ENCODE peak calls at places on chromosome 2, in ten cellular contexts. J is astrocyte of the spinal cord; Y is fibroblast of pulmonary artery; G is A549; Q is stomach; U is kidney epithelial cell; V is GM06990; W is CD8-positive, alpha-beta T cell; A is fibroblast of the aortic adventitia; F is foreskin fibroblast. Z is an unnamed sample.

GRCh38 chr2:174535083-174535482 is 48.3 kb upstream of the GPR155 start:
- DNase-seq in J (no peak), Y (no peak), G (no peak), Q (no peak), U (no peak), V (no peak), W (no peak), A (no peak), F (no peak), Z (no peak)

GRCh38 chr2:30721241-30721640 is 86.0 kb downstream of the CAPN13 start:
- DNase-seq in J (no peak), Y (no peak), G (no peak), Q (peak; percentile 18), U (no peak), V (no peak), W (no peak), A (no peak), F (no peak), Z (no peak)

GRCh38 chr2:64250751-64251405 is 106.7 kb upstream of the PELI1 start:
- DNase-seq in J (no peak), Y (no peak), G (no peak), Q (no peak), U (no peak), V (no peak), W (no peak), A (no peak), F (no peak), Z (no peak)

GRCh38 chr2:100981011-100981410 is 21.1 kb upstream of the RPL31 start:
- DNase-seq in J (no peak), Y (no peak), G (no peak), Q (no peak), U (no peak), V (no peak), W (no peak), A (no peak), F (no peak), Z (no peak)

GRCh38 chr2:222623756-222624309 is 32.1 kb downstream of the FARSB start:
- DNase-seq in J (no peak), Y (no peak), G (no peak), Q (no peak), U (no peak), V (no peak), W (no peak), A (no peak), F (no peak), Z (no peak)

GRCh38 chr2:43024515-43024962 is 201.9 kb downstream of the ZFP36L2 start:
- DNase-seq in J (peak; percentile 60), Y (peak; percentile 66), G (peak; percentile 78), Q (peak; percentile 76), U (no peak), V (no peak), W (peak; percentile 38), A (peak; percentile 57), F (peak; percentile 45), Z (peak; percentile 64)

GRCh38 chr2:3377279-3377611 is 373 bp downstream of the EIPR1 start:
- DNase-seq in J (peak; percentile 54), Y (peak; percentile 55), G (peak; percentile 73), Q (no peak), U (peak; percentile 9), V (no peak), W (peak; percentile 24), A (peak; percentile 44), F (peak; percentile 22), Z (peak; percentile 58)

GRCh38 chr2:46655551-46656436 is 176.4 kb downstream of the TMEM247 start:
- DNase-seq in J (no peak), Y (peak; percentile 68), G (no peak), Q (no peak), U (no peak), V (no peak), W (no peak), A (peak; percentile 93), F (peak; percentile 51), Z (peak; percentile 86)

GRCh38 chr2:157466764-157467163 is 22.9 kb upstream of the CYTIP start:
- DNase-seq in J (no peak), Y (no peak), G (no peak), Q (no peak), U (no peak), V (no peak), W (no peak), A (no peak), F (no peak), Z (no peak)

GRCh38 chr2:157473585-157473984 is 29.7 kb upstream of the CYTIP start:
- DNase-seq in J (no peak), Y (no peak), G (no peak), Q (no peak), U (no peak), V (no peak), W (no peak), A (no peak), F (no peak), Z (peak; percentile 14)

GRCh38 chr2:157471078-157471477 is 27.2 kb upstream of the CYTIP start:
- DNase-seq in J (no peak), Y (no peak), G (no peak), Q (no peak), U (no peak), V (no peak), W (no peak), A (no peak), F (no peak), Z (no peak)

GRCh38 chr2:157468931-157469708 is 25.2 kb upstream of the CYTIP start:
- DNase-seq in J (peak; percentile 58), Y (peak; percentile 62), G (no peak), Q (no peak), U (no peak), V (peak; percentile 58), W (no peak), A (peak; percentile 35), F (peak; percentile 26), Z (peak; percentile 69)

GRCh38 chr2:157470321-157470720 is 26.4 kb upstream of the CYTIP start:
- DNase-seq in J (no peak), Y (no peak), G (no peak), Q (no peak), U (no peak), V (peak; percentile 52), W (no peak), A (no peak), F (no peak), Z (no peak)
- H3K4me3 ChIP-seq in J (no peak overlapping the region), Y (no peak overlapping the region), G (no peak overlapping the region), Q (no peak overlapping the region), U (no peak overlapping the region), V (peak overlapping the region; percentile 39), W (no peak overlapping the region), A (no peak overlapping the region), F (no peak overlapping the region), Z (no peak overlapping the region)

GRCh38 chr2:94875820-94876522 is 4.7 kb downstream of the TEKT4 start:
- DNase-seq in J (no peak), Y (no peak), G (no peak), Q (no peak), U (no peak), V (no peak), W (no peak), A (no peak), F (no peak), Z (no peak)

GRCh38 chr2:94873362-94874276 is 2.4 kb downstream of the TEKT4 start:
- DNase-seq in J (no peak), Y (no peak), G (no peak), Q (no peak), U (no peak), V (no peak), W (no peak), A (no peak), F (no peak), Z (no peak)

GRCh38 chr2:94872676-94873361 is 1.6 kb downstream of the TEKT4 start:
- DNase-seq in J (no peak), Y (no peak), G (no peak), Q (no peak), U (no peak), V (no peak), W (no peak), A (no peak), F (no peak), Z (no peak)

GRCh38 chr2:94875064-94875819 is 4.0 kb downstream of the TEKT4 start:
- DNase-seq in J (no peak), Y (no peak), G (no peak), Q (no peak), U (no peak), V (no peak), W (no peak), A (no peak), F (no peak), Z (no peak)

DNA sequence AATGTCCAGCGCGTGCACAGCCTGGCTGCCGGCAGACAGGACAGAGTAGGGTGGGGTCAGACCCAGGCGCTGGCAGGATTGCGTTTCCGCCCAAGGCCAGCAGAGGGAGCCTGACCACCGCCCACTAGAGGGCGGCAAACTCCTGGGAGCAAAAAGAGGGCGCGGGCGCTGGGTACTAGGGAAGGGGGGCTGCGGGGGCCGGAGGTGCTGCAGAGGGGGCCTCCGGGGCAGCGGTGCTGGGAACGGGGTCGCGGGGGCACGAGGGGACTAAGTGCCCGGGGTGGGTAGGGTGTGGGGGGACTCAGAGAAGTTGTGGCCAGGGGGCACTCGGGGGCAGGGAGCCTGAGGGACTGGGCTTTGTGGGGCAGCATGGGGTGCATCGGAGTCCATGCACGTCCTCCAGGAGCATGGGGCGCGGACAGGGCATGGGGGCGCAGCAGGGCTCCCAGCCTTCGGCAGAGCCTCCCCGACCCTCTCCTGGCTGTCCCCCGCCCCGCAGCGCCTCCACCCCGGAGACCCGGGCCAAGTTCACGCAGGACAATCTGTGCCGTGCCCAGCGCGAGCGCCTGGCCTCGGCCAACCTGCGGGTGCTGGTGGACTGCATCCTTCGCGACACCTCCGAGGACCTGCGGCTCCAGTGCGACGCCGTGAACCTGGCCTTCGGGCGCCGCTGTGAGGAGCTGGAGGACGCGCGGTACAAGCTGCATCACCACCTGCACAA is 3.2 kb downstream of the TEKT4 start:
- DNase-seq in J (no peak), Y (peak; percentile 6), G (peak; percentile 69), Q (peak; percentile 56), U (no peak), V (peak; percentile 56), W (peak; percentile 55), A (peak; percentile 4), F (peak; percentile 1), Z (peak; percentile 26)
- TF ChIP-seq CTCF in J (peak; percentile 76), Y (peak; percentile 55), G (peak; percentile 93), Q (peak; percentile 85), U (peak; percentile 100), V (peak; percentile 100), W (peak; percentile 67), A (peak; percentile 82), F (peak; percentile 87), Z (peak; percentile 77)

GRCh38 chr2:150476809-150477302 is 10.6 kb downstream of the RND3 start:
- DNase-seq in J (peak; percentile 36), Y (no peak), G (no peak), Q (no peak), U (no peak), V (no peak), W (no peak), A (peak; percentile 33), F (no peak), Z (no peak)
- H3K4me3 ChIP-seq in J (no peak overlapping the region), Y (no peak overlapping the region), G (peak overlapping the region; percentile 8), Q (no peak overlapping the region), U (no peak overlapping the region), V (no peak overlapping the region), W (no peak overlapping the region), A (no peak overlapping the region), F (peak overlapping the region; percentile 42), Z (no peak overlapping the region)

DNA sequence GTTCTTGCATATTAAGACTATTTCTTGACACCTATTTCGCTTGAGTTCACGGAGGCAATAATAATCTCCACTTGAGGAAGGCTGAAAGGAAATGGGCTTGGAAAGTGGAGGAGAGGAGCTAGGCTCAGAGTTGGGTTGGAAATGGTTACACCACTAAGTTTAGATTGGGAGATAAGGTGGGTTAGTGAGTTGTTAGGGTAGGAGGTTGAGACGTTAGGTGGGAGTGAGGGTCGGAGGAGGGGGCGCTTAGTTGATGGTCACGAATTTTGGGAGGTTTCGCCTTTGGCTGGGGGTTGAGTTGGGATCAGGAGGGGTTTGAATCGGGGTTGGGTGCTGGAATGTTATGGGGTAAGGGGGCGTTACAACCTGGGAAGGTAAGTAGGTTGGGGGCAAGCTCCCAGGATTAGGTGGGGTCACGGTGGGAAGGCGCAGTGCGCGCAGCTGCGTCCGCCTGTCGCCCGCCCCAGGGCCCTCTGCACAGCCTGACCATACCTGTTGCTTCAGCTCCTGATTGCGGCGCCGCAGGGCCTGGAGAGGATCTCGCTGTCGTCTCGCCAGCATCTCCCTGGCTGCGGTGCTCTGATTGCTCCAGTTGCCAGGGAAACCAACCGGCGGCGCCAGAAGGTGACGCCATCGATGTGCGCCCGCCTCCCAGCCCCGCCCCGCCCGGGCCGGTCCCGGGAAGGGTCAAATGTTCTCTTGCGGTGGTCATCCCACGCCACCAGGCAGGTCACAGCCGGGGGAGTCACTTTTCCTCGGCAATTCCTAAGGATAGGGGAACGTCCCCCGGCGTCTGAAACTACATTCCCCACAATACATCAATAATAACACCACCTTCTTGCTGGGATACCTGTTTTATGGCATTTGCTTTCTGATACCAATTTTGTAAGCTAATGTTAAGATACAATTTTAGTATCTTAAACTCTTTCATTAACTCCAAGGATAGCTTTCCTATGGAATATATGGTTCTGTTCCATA is at the start of gene NPHP1:
- DNase-seq in J (peak; percentile 81), Y (peak; percentile 86), G (peak; percentile 82), Q (peak; percentile 86), U (peak; percentile 53), V (peak; percentile 85), W (peak; percentile 82), A (peak; percentile 82), F (peak; percentile 76), Z (peak; percentile 78)
- TF ChIP-seq CTCF in J (no peak), Y (no peak), G (no peak), Q (no peak), U (no peak), V (no peak), W (no peak), A (no peak), F (no peak), Z (no peak)

Z was measured in fibroblast of mammary gland.